ENCODE peak calls at places on chromosome 4, in nine cellular contexts. U, I, D, F, V, M, C, N and L are unnamed samples.

GRCh38 chr4:70969076-70969475 is 24.4 kb upstream of the DCK start:
- DNase-seq in N (peak; percentile 35), M (no peak), V (no peak), D (no peak), C (no peak), F (no peak), I (no peak), U (no peak), L (no peak)

GRCh38 chr4:8289151-8289750 is 19.7 kb downstream of the HTRA3 start:
- DNase-seq in I (peak; percentile 12), U (no peak), D (no peak), N (no peak), F (no peak), V (no peak), C (no peak), M (no peak), L (no peak)

GRCh38 chr4:87973283-87974169 is 2.0 kb upstream of the SPP1 start:
- DNase-seq in C (peak; percentile 48), F (peak; percentile 72), U (peak; percentile 66), N (peak; percentile 64), M (peak; percentile 65), D (peak; percentile 44), V (peak; percentile 15), I (peak; percentile 44), L (no peak)

GRCh38 chr4:7045961-7046921 is 3.1 kb downstream of the TADA2B start:
- DNase-seq in I (no peak), C (no peak), N (no peak), V (no peak), M (no peak), D (no peak), F (no peak), U (no peak), L (peak; percentile 36)

GRCh38 chr4:176323511-176324160 is 3.9 kb downstream of the SPCS3 start:
- DNase-seq in M (peak; percentile 48), F (no peak), V (no peak), U (no peak), D (no peak), I (no peak), C (no peak), N (no peak), L (no peak)

GRCh38 chr4:128521634-128522253 is 234.1 kb upstream of the PGRMC2 start:
- DNase-seq in D (no peak), C (no peak), M (peak; percentile 68), V (no peak), F (no peak), I (no peak), U (no peak), N (no peak), L (no peak)

GRCh38 chr4:158769175-158769831 is 477 bp downstream of the FNIP2 start:
- DNase-seq in M (no peak), V (peak; percentile 26), C (peak; percentile 53), N (peak; percentile 46), D (no peak), U (no peak), F (peak; percentile 44), I (peak; percentile 45), L (peak; percentile 7)

GRCh38 chr4:56182356-56182755 is 204.9 kb downstream of the AASDH start:
- DNase-seq in M (peak; percentile 34), N (no peak), C (no peak), F (no peak), I (no peak), V (no peak), U (no peak), D (no peak), L (no peak)

GRCh38 chr4:148076964-148077363 is 345.1 kb downstream of the ARHGAP10 start:
- DNase-seq in I (no peak), F (no peak), V (no peak), D (no peak), C (no peak), M (no peak), N (no peak), U (no peak), L (no peak)

GRCh38 chr4:1512738-1513660 is 106.8 kb upstream of the NKX1-1 start:
- DNase-seq in U (no peak), C (peak; percentile 74), F (peak; percentile 23), M (peak; percentile 40), V (peak; percentile 34), N (peak; percentile 63), I (peak; percentile 56), D (peak; percentile 43), L (peak; percentile 18)

GRCh38 chr4:176277162-176277904 is 8.3 kb upstream of the ASB5 start:
- DNase-seq in D (no peak), F (peak; percentile 63), C (peak; percentile 19), N (peak; percentile 44), M (peak; percentile 74), V (no peak), I (peak; percentile 61), U (peak; percentile 35), L (no peak)

GRCh38 chr4:7043521-7044414 is 596 bp downstream of the TADA2B start:
- DNase-seq in F (peak; percentile 33), M (peak; percentile 50), V (peak; percentile 45), U (peak; percentile 22), I (peak; percentile 58), D (no peak), C (peak; percentile 56), N (peak; percentile 48), L (peak; percentile 41)

GRCh38 chr4:164350086-164350485 is 403.8 kb upstream of the SMIM31 start:
- DNase-seq in N (no peak), V (no peak), I (no peak), C (no peak), U (no peak), D (no peak), M (no peak), F (no peak), L (no peak)

GRCh38 chr4:138981930-138982390 is 33.6 kb upstream of the NOCT start:
- DNase-seq in V (no peak), C (no peak), I (peak; percentile 35), D (no peak), N (peak; percentile 26), U (peak; percentile 2), M (peak; percentile 93), F (peak; percentile 22), L (no peak)

GRCh38 chr4:140947507-140947906 is 185.8 kb downstream of the RNF150 start:
- DNase-seq in N (no peak), C (no peak), D (no peak), V (no peak), U (no peak), F (peak; percentile 86), M (peak; percentile 7), I (no peak), L (no peak)

GRCh38 chr4:780730-781492 is 45.0 kb downstream of the CPLX1 start:
- DNase-seq in D (no peak), M (no peak), C (no peak), V (no peak), U (no peak), I (no peak), F (no peak), N (no peak), L (no peak)

GRCh38 chr4:166280642-166281041 is 407.6 kb downstream of the TLL1 start:
- DNase-seq in U (no peak), I (no peak), C (no peak), V (no peak), F (no peak), D (no peak), M (no peak), N (no peak), L (no peak)

GRCh38 chr4:57077550-57078311 is 32.5 kb downstream of the IGFBP7 start:
- DNase-seq in M (peak; percentile 83), N (no peak), I (no peak), C (no peak), U (no peak), F (no peak), V (no peak), D (no peak), L (no peak)

GRCh38 chr4:7739918-7740865 is 199.5 kb downstream of the AFAP1 start:
- DNase-seq in V (no peak), C (no peak), M (no peak), I (no peak), U (no peak), D (no peak), N (no peak), F (no peak), L (no peak)

GRCh38 chr4:149699642-149700041 is 116.0 kb downstream of the IQCM start:
- DNase-seq in F (no peak), N (no peak), D (no peak), V (no peak), M (no peak), U (no peak), C (no peak), I (no peak), L (no peak)

GRCh38 chr4:121655320-121656268 is 41.2 kb downstream of the ANXA5 start:
- DNase-seq in I (no peak), U (no peak), D (no peak), M (no peak), N (no peak), V (no peak), C (no peak), F (no peak), L (no peak)

GRCh38 chr4:26782168-26782829 is 78.3 kb upstream of the STIM2 start:
- DNase-seq in U (no peak), M (peak; percentile 63), V (no peak), I (no peak), D (no peak), N (peak; percentile 20), C (no peak), F (no peak), L (no peak)